ENCODE peak calls at places on chromosomes 4 and X, in nine cellular contexts. H, Z, P, V, G, U, K, B and Q are unnamed samples. For H3K27me3, the result is how much of the 10 kb centered on the place peaks cover.

GRCh38 chr4:3256230-3257124 is 7.5 kb downstream of the MSANTD1 start:
- DNase-seq in Z (no peak), H (no peak), V (no peak), P (no peak), B (no peak), K (no peak), U (no peak), G (no peak), Q (no peak)

GRCh38 chr4:173651651-173652282 is 121.7 kb upstream of the HAND2 start:
- DNase-seq in Z (no peak), V (no peak), B (no peak), K (no peak), H (no peak), P (no peak), U (no peak), G (no peak), Q (no peak)

GRCh38 chrX:82038793-82039192 is 836.9 kb downstream of the SH3BGRL start:
- DNase-seq in U (no peak), P (no peak), G (no peak), H (no peak), B (no peak), Z (no peak), V (no peak), K (no peak), Q (no peak)

GRCh38 chrX:119236599-119237525 is 777 bp downstream of the PGRMC1 start:
- DNase-seq in P (peak), K (peak), Z (peak), H (peak), G (peak), V (peak), B (peak), U (no peak), Q (peak)

GRCh38 chr4:53777244-53777984 is 186.1 kb upstream of the LNX1 start:
- DNase-seq in B (no peak), P (peak), G (peak), U (no peak), K (peak), H (no peak), V (no peak), Z (peak), Q (no peak)

GRCh38 chrX:150460781-150461180 is 97.7 kb downstream of the MAMLD1 start:
- DNase-seq in G (no peak), Z (no peak), K (no peak), H (no peak), V (no peak), B (no peak), P (no peak), U (no peak), Q (no peak)

GRCh38 chr4:110231869-110232268 is 33.5 kb upstream of the ELOVL6 start:
- DNase-seq in H (no peak), V (no peak), B (no peak), U (no peak), G (no peak), P (no peak), Z (no peak), K (no peak), Q (no peak)

GRCh38 chr4:53790286-53790685 is 199.0 kb upstream of the LNX1 start:
- DNase-seq in V (no peak), H (no peak), P (no peak), U (no peak), Z (no peak), K (no peak), B (no peak), G (no peak), Q (no peak)

GRCh38 chr4:101256222-101256621 is 91.1 kb downstream of the PPP3CA start:
- DNase-seq in H (no peak), V (no peak), U (no peak), P (no peak), Z (no peak), B (no peak), G (no peak), K (no peak), Q (no peak)

GRCh38 chrX:135931644-135932487 is 38.4 kb downstream of the SAGE1 start:
- DNase-seq in B (peak), V (peak), P (peak), K (peak), U (peak), G (no peak), H (peak), Z (peak), Q (no peak)

GRCh38 chr4:8762951-8763735 is 108.5 kb downstream of the HMX1 start:
- DNase-seq in K (no peak), H (no peak), Z (no peak), P (no peak), U (no peak), V (peak), G (no peak), B (no peak), Q (no peak)

GRCh38 chrX:39815621-39816020 is 282.1 kb downstream of the BCOR start:
- DNase-seq in U (peak), G (peak), Z (no peak), H (no peak), K (no peak), P (peak), B (no peak), V (peak), Q (no peak)

GRCh38 chr4:119550857-119551532 is 77.6 kb downstream of the PDE5A start:
- DNase-seq in U (peak), H (no peak), K (no peak), P (no peak), Z (no peak), V (no peak), B (no peak), G (peak), Q (no peak)

GRCh38 chrX:152575331-152575730 is 62.4 kb upstream of the GABRQ start:
- DNase-seq in P (no peak), H (no peak), Z (no peak), K (no peak), V (no peak), B (no peak), G (peak), U (no peak), Q (no peak)

GRCh38 chr4:46886711-46887110 is 22.3 kb downstream of the COX7B2 start:
- DNase-seq in G (peak), U (peak), H (no peak), B (no peak), P (peak), Z (no peak), V (no peak), K (peak), Q (no peak)

GRCh38 chr4:113222006-113222405 is 172.6 kb downstream of the ANK2 start:
- DNase-seq in B (no peak), P (no peak), V (no peak), H (no peak), U (no peak), G (peak), K (no peak), Z (no peak), Q (no peak)

GRCh38 chr4:7430368-7430964 is 4.3 kb downstream of the PSAPL1 start:
- DNase-seq in B (no peak), Z (peak), U (no peak), K (no peak), H (peak), G (no peak), V (no peak), P (no peak), Q (no peak)

GRCh38 chr4:125991398-125991797 is 676.6 kb downstream of the FAT4 start:
- DNase-seq in U (no peak), V (no peak), Z (no peak), H (no peak), P (no peak), B (no peak), G (no peak), K (no peak), Q (no peak)

GRCh38 chrX:102746134-102746584 is 25.6 kb downstream of the GPRASP3 start:
- DNase-seq in K (peak), H (peak), B (no peak), Z (peak), U (no peak), P (peak), V (no peak), G (no peak), Q (no peak)

GRCh38 chrX:115650916-115651315 is 89.9 kb downstream of the PLS3 start:
- DNase-seq in P (peak), Z (peak), B (no peak), U (peak), G (peak), K (peak), V (peak), H (no peak), Q (no peak)

GRCh38 chrX:17075004-17075403 is 128.5 kb downstream of the REPS2 start:
- DNase-seq in P (no peak), G (no peak), B (no peak), Z (no peak), U (no peak), K (no peak), H (no peak), V (no peak), Q (no peak)

GRCh38 chr4:141339386-141339785 is 118.7 kb downstream of the ZNF330 start:
- DNase-seq in H (no peak), V (no peak), U (no peak), B (no peak), Z (no peak), K (no peak), P (no peak), G (peak), Q (no peak)

GRCh38 chr4:188941524-188942109 is 802.4 kb downstream of the TRIML1 start:
- DNase-seq in Z (no peak), G (peak), H (no peak), K (peak), B (no peak), U (peak), P (peak), V (no peak), Q (no peak)

GRCh38 chr4:151940926-151941617 is 180.3 kb upstream of the GATB start:
- DNase-seq in V (no peak), P (no peak), Z (no peak), B (no peak), K (no peak), H (no peak), U (no peak), G (no peak), Q (no peak)

GRCh38 chrX:154032653-154033052 is 13.0 kb upstream of the IRAK1 start:
- DNase-seq in Z (no peak), H (no peak), B (no peak), U (no peak), V (no peak), K (no peak), P (no peak), G (no peak), Q (no peak)
- H3K27me3 ChIP-seq in Z (under half), H (under half), B (under half), U (under half), V (under half), K (under half), P (under half), G (under half), Q (under half)

GRCh38 chr4:13953083-13953482 is 325.6 kb upstream of the BOD1L1 start:
- DNase-seq in B (no peak), V (no peak), U (no peak), H (no peak), K (no peak), G (no peak), P (no peak), Z (no peak), Q (no peak)
- TF ChIP-seq CTCF in B (no peak), V (no peak), U (no peak), H (no peak), K (no peak), G (no peak), P (no peak), Z (no peak), Q (no peak)

GRCh38 chr4:121789960-121790829 is 10.9 kb upstream of the EXOSC9 start:
- DNase-seq in P (peak), G (peak), H (no peak), U (peak), B (no peak), K (peak), Z (no peak), V (no peak), Q (no peak)
- H3K27me3 ChIP-seq in P (under half), G (under half), H (under half), U (under half), B (under half), K (under half), Z (under half), V (under half), Q (under half)

DNA sequence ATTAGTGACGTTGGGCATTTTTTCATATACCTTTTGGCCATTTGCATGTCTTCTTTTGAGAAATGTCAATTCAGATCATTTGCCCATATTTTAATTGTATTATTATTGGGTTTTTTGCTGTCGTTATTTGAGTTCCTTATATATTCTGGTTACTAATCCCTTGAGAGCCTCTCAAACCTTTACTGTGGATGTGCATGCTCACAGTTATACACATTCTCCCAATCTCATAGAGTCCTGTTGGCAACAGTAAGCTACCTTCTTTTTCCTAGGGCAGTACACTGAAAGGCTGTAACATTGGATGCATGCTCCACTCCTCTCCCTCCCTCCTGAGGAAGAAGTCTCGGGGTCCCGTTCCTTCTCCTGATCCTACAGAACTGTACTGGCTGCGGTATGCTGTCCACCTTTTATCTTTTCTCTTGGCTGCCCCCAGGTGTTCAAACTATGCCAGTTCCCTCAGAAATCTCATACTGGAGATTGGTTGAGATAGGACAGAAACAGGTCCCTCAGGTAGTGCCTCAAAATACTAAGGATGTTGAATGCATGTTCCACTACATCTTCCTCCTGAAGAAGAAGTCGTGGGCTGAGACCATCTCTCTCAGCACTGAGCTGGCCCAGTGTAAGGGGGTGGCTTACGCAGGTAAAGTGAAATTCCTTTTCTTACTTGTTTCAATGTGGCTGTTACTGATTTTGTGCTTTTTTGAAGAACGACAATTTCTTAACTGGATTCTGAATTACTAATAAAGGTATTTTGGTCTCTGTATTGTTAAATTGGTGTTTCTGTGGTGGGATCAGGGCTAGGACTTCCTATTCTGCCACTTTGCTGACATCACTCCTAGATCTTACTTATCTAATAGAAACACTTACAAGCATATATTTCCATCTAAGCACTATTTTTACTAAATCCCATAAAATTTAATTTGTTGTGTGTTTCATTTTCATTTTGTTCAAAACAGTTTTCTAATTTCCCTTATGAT is 145.4 kb upstream of the HUWE1 start:
- DNase-seq in H (no peak), P (peak), K (peak), V (peak), U (peak), Z (no peak), B (peak), G (peak), Q (peak)
- TF ChIP-seq CTCF in H (peak), P (peak), K (peak), V (peak), U (peak), Z (no peak), B (peak), G (peak), Q (peak)

DNA sequence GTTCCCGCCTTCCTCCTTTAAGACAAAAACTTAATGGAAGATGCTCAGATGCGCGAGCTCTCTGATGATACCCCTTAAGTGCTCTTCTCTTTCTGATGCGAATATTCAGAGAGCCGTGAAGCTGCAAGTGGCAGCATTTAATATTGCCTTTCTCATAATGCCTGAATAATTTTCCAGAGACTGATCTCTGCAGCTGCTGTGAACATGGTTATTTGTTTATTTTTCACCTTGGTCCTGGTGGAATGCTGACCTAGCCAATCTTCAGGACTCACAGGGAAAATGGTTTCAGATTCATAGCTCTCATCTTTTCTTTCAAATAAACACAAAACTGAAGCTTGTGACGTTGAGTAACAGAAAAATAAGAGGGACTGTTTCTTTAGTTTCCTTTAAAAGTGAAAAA is 251.9 kb downstream of the TENM3 start:
- DNase-seq in B (no peak), P (no peak), U (no peak), V (no peak), G (no peak), K (no peak), Z (no peak), H (no peak), Q (no peak)
- H3K27me3 ChIP-seq in B (under half), P (under half), U (under half), V (under half), G (under half), K (under half), Z (under half), H (under half), Q (under half)